ENCODE peak calls at places on chromosome 6, in seven cellular contexts. I, O, D, T, G, M and V are unnamed samples.

GRCh38 chr6:7624781-7625710 is 35.0 kb downstream of the SNRNP48 start:
- DNase-seq in G (no peak), I (no peak), T (no peak), M (no peak), O (peak; percentile 19), D (no peak), V (no peak)

GRCh38 chr6:47134476-47135189 is 92.5 kb upstream of the ADGRF1 start:
- DNase-seq in D (no peak), O (peak; percentile 96), T (no peak), I (no peak), M (no peak), G (no peak), V (no peak)

GRCh38 chr6:162627362-162627761 is 100.2 kb downstream of the PRKN start:
- DNase-seq in T (no peak), M (no peak), G (no peak), D (no peak), O (no peak), I (no peak), V (no peak)

GRCh38 chr6:108941281-108941680 is 93.1 kb downstream of the ARMC2 start:
- DNase-seq in M (no peak), I (no peak), G (no peak), D (no peak), T (no peak), O (no peak), V (no peak)

GRCh38 chr6:6074190-6074589 is 67.5 kb upstream of the NRN1 start:
- DNase-seq in T (no peak), O (no peak), G (no peak), M (no peak), I (no peak), D (no peak), V (no peak)

GRCh38 chr6:73382462-73383113 is 12.0 kb upstream of the DDX43 start:
- DNase-seq in D (no peak), M (no peak), G (no peak), I (no peak), T (no peak), O (peak; percentile 41), V (no peak)

GRCh38 chr6:41917528-41917927 is 3.4 kb downstream of the MED20 start:
- DNase-seq in T (peak; percentile 49), D (no peak), G (no peak), M (no peak), I (no peak), O (peak; percentile 92), V (no peak)

GRCh38 chr6:119323478-119323877 is 26.1 kb downstream of the MAN1A1 start:
- DNase-seq in O (no peak), D (no peak), T (no peak), I (no peak), M (no peak), G (no peak), V (no peak)

GRCh38 chr6:7045331-7045730 is 62.4 kb upstream of the RREB1 start:
- DNase-seq in M (no peak), I (no peak), G (no peak), T (no peak), O (no peak), D (no peak), V (no peak)

GRCh38 chr6:44247338-44248302 is 719 bp downstream of the HSP90AB1 start:
- DNase-seq in T (peak; percentile 79), G (peak; percentile 81), D (peak; percentile 80), O (peak; percentile 64), I (peak; percentile 75), M (no peak), V (peak; percentile 77)

GRCh38 chr6:19838442-19839236 is 1.5 kb downstream of the ID4 start:
- DNase-seq in M (no peak), G (peak; percentile 22), D (peak; percentile 74), T (peak; percentile 35), O (peak; percentile 37), I (no peak), V (peak; percentile 79)

GRCh38 chr6:26214826-26215199 is 127.6 kb downstream of the HFE start:
- DNase-seq in I (no peak), G (no peak), O (no peak), D (no peak), M (no peak), T (no peak), V (no peak)

GRCh38 chr6:89564752-89565427 is 73.7 kb downstream of the LYRM2 start:
- DNase-seq in D (no peak), O (peak; percentile 40), T (no peak), G (peak; percentile 19), M (no peak), I (peak; percentile 34), V (no peak)

GRCh38 chr6:96926425-96926824 is 1.9 kb downstream of the KLHL32 start:
- DNase-seq in T (no peak), I (no peak), G (no peak), M (no peak), O (no peak), D (no peak), V (no peak)

GRCh38 chr6:106279179-106279578 is 46.4 kb downstream of the ATG5 start:
- DNase-seq in G (no peak), O (peak; percentile 85), M (no peak), I (no peak), T (no peak), D (no peak), V (no peak)

DNA sequence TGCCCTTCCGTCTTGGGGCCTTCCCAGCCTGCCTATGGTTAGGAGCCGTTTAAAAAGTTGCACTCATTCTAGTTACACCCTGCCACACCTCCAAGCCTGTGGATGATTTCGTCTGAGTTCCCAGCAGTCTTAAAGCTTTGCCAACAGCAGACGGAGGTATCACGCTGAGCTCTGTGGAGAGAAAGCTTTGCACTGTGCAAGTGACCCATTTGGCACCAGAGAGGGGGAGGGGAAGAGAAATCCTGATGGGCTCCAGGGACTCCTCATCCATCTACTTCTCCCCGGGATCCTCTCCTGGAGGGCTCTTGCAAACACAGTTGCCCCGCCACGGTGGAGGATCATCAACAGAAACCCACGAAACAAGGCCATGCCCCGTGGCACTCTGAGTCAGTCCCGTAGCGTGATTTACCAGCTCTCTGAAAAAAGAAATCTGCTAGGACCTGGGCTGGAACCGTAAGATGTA is 98.8 kb upstream of the CITED2 start:
- DNase-seq in O (peak; percentile 55), M (no peak), D (no peak), I (peak; percentile 16), T (no peak), G (peak; percentile 17), V (no peak)
- H3K4me3 ChIP-seq in O (peak overlapping the region; percentile 59), M (no peak overlapping the region), D (no peak overlapping the region), I (no peak overlapping the region), T (no peak overlapping the region), G (peak overlapping the region; percentile 45), V (no peak overlapping the region)

GRCh38 chr6:3355011-3355357 is 96.2 kb downstream of the PSMG4 start:
- DNase-seq in G (no peak), I (no peak), D (no peak), O (no peak), M (no peak), T (no peak), V (no peak)
- H3K4me3 ChIP-seq in G (no peak overlapping the region), I (no peak overlapping the region), D (no peak overlapping the region), O (peak overlapping the region; percentile 68), M (no peak overlapping the region), T (no peak overlapping the region), V (no peak overlapping the region)

GRCh38 chr6:112141707-112142106 is 54.3 kb downstream of the FAM229B start:
- DNase-seq in M (no peak), O (no peak), I (no peak), T (no peak), G (no peak), D (no peak), V (no peak)

GRCh38 chr6:112148103-112148502 is 60.7 kb downstream of the FAM229B start:
- DNase-seq in I (no peak), G (no peak), M (no peak), T (no peak), D (no peak), O (no peak), V (no peak)

GRCh38 chr6:112149236-112149635 is 61.8 kb downstream of the FAM229B start:
- DNase-seq in G (no peak), M (no peak), T (no peak), D (no peak), I (no peak), O (peak; percentile 79), V (no peak)

GRCh38 chr6:112145080-112145573 is 57.7 kb downstream of the FAM229B start:
- DNase-seq in M (no peak), O (no peak), T (no peak), I (peak; percentile 29), G (no peak), D (no peak), V (no peak)

GRCh38 chr6:112144145-112144926 is 56.9 kb downstream of the FAM229B start:
- DNase-seq in O (no peak), I (peak; percentile 72), M (no peak), T (no peak), G (no peak), D (no peak), V (no peak)
- H3K4me3 ChIP-seq in O (no peak overlapping the region), I (no peak overlapping the region), M (no peak overlapping the region), T (no peak overlapping the region), G (no peak overlapping the region), D (no peak overlapping the region), V (no peak overlapping the region)

GRCh38 chr6:30572078-30572605 is 900 bp downstream of the ABCF1 start:
- DNase-seq in I (no peak), T (no peak), D (no peak), O (no peak), G (no peak), M (no peak), V (no peak)
- H3K4me3 ChIP-seq in I (peak overlapping the region; percentile 60), T (peak overlapping the region; percentile 95), D (peak overlapping the region; percentile 65), O (peak overlapping the region; percentile 99), G (peak overlapping the region; percentile 81), M (peak overlapping the region; percentile 67), V (peak overlapping the region; percentile 84)